ENCODE peak calls at places on chromosomes 11 and 22, in six cellular contexts. One of them, this sample, is unnamed.

GRCh38 chr22:39519681-39520053 is 695 bp upstream of the ATF4 start:
- DNase-seq in HCT116: no peak
- DNase-seq in GM12878: no peak
- DNase-seq in H1: no peak
- DNase-seq in K562: peak
- DNase-seq in HepG2: peak
- DNase-seq in this sample: no peak

GRCh38 chr11:132140056-132140455 is 769.6 kb downstream of the NTM start:
- DNase-seq in HCT116: no peak
- DNase-seq in GM12878: no peak
- DNase-seq in H1: no peak
- DNase-seq in K562: no peak
- DNase-seq in HepG2: no peak
- DNase-seq in this sample: no peak

GRCh38 chr11:126929186-126930085 is 71.1 kb downstream of the KIRREL3 start:
- DNase-seq in HCT116: no peak
- DNase-seq in GM12878: no peak
- DNase-seq in H1: no peak
- DNase-seq in K562: no peak
- DNase-seq in HepG2: no peak
- DNase-seq in this sample: peak

GRCh38 chr11:63892233-63892632 is 24.7 kb downstream of the RCOR2 start:
- DNase-seq in HCT116: no peak
- DNase-seq in GM12878: no peak
- DNase-seq in H1: no peak
- DNase-seq in K562: no peak
- DNase-seq in HepG2: no peak
- DNase-seq in this sample: peak

GRCh38 chr22:43467171-43467570 is 55.4 kb downstream of the MPPED1 start:
- DNase-seq in HCT116: no peak
- DNase-seq in GM12878: no peak
- DNase-seq in H1: no peak
- DNase-seq in K562: no peak
- DNase-seq in HepG2: no peak
- DNase-seq in this sample: no peak

GRCh38 chr22:27799334-27800249 is 2.0 kb downstream of the MN1 start:
- DNase-seq in HCT116: no peak
- DNase-seq in GM12878: no peak
- DNase-seq in H1: no peak
- DNase-seq in K562: no peak
- DNase-seq in HepG2: no peak
- DNase-seq in this sample: no peak

GRCh38 chr11:133249065-133249464 is 283.2 kb downstream of the OPCML start:
- DNase-seq in HCT116: no peak
- DNase-seq in GM12878: no peak
- DNase-seq in H1: no peak
- DNase-seq in K562: no peak
- DNase-seq in HepG2: no peak
- DNase-seq in this sample: no peak

GRCh38 chr11:110818032-110818687 is 105.9 kb upstream of the ARHGAP20 start:
- DNase-seq in HCT116: peak
- DNase-seq in GM12878: no peak
- DNase-seq in H1: no peak
- DNase-seq in K562: no peak
- DNase-seq in HepG2: no peak
- DNase-seq in this sample: peak

GRCh38 chr22:46976130-46976529 is 213.7 kb downstream of the TBC1D22A start:
- DNase-seq in HCT116: no peak
- DNase-seq in GM12878: no peak
- DNase-seq in H1: no peak
- DNase-seq in K562: no peak
- DNase-seq in HepG2: no peak
- DNase-seq in this sample: no peak

GRCh38 chr11:123000721-123001120 is 19.1 kb upstream of the BSX start:
- DNase-seq in HCT116: no peak
- DNase-seq in GM12878: no peak
- DNase-seq in H1: no peak
- DNase-seq in K562: no peak
- DNase-seq in HepG2: no peak
- DNase-seq in this sample: no peak

GRCh38 chr11:129117595-129118350 is 74.4 kb downstream of the ARHGAP32 start:
- DNase-seq in HCT116: peak
- DNase-seq in GM12878: no peak
- DNase-seq in H1: no peak
- DNase-seq in K562: peak
- DNase-seq in HepG2: peak
- DNase-seq in this sample: peak

GRCh38 chr22:42891008-42891407 is 33.9 kb upstream of the ARFGAP3 start:
- DNase-seq in HCT116: no peak
- DNase-seq in GM12878: no peak
- DNase-seq in H1: no peak
- DNase-seq in K562: no peak
- DNase-seq in HepG2: no peak
- DNase-seq in this sample: no peak

GRCh38 chr11:67052891-67053290 is 3.8 kb upstream of the RHOD start:
- DNase-seq in HCT116: no peak
- DNase-seq in GM12878: no peak
- DNase-seq in H1: no peak
- DNase-seq in K562: no peak
- DNase-seq in HepG2: no peak
- DNase-seq in this sample: no peak

GRCh38 chr11:92211576-92212167 is 12.9 kb upstream of the FAT3 start:
- DNase-seq in HCT116: no peak
- DNase-seq in GM12878: no peak
- DNase-seq in H1: no peak
- DNase-seq in K562: no peak
- DNase-seq in HepG2: peak
- DNase-seq in this sample: peak

GRCh38 chr22:50622723-50623327 is 5.1 kb downstream of the ARSA start:
- DNase-seq in HCT116: peak
- DNase-seq in GM12878: no peak
- DNase-seq in H1: no peak
- DNase-seq in K562: no peak
- DNase-seq in HepG2: peak
- DNase-seq in this sample: no peak

GRCh38 chr22:19843107-19843856 is 11.4 kb downstream of the GNB1L start:
- DNase-seq in HCT116: no peak
- DNase-seq in GM12878: no peak
- DNase-seq in H1: no peak
- DNase-seq in K562: peak
- DNase-seq in HepG2: no peak
- DNase-seq in this sample: no peak

GRCh38 chr11:15291885-15292284 is 177.2 kb downstream of the INSC start:
- DNase-seq in HCT116: no peak
- DNase-seq in GM12878: no peak
- DNase-seq in H1: no peak
- DNase-seq in K562: no peak
- DNase-seq in HepG2: no peak
- DNase-seq in this sample: no peak

GRCh38 chr11:62404435-62404834 is 14.4 kb upstream of the SCGB1A1 start:
- DNase-seq in HCT116: no peak
- DNase-seq in GM12878: no peak
- DNase-seq in H1: no peak
- DNase-seq in K562: no peak
- DNase-seq in HepG2: no peak
- DNase-seq in this sample: no peak

GRCh38 chr22:36334081-36334831 is 53.5 kb downstream of the MYH9 start:
- DNase-seq in HCT116: no peak
- DNase-seq in GM12878: no peak
- DNase-seq in H1: no peak
- DNase-seq in K562: peak
- DNase-seq in HepG2: no peak
- DNase-seq in this sample: no peak

GRCh38 chr11:127496165-127496564 is 495.6 kb upstream of the KIRREL3 start:
- DNase-seq in HCT116: no peak
- DNase-seq in GM12878: no peak
- DNase-seq in H1: no peak
- DNase-seq in K562: no peak
- DNase-seq in HepG2: no peak
- DNase-seq in this sample: no peak

GRCh38 chr22:23499845-23500500 is 80.1 kb downstream of the IGLL1 start:
- DNase-seq in HCT116: no peak
- DNase-seq in GM12878: no peak
- DNase-seq in H1: no peak
- DNase-seq in K562: no peak
- DNase-seq in HepG2: no peak
- DNase-seq in this sample: no peak

GRCh38 chr11:5242933-5243844 is 6.5 kb downstream of the HBG1 start:
- DNase-seq in HCT116: no peak
- DNase-seq in GM12878: no peak
- DNase-seq in H1: no peak
- DNase-seq in K562: peak
- DNase-seq in HepG2: no peak
- DNase-seq in this sample: peak

GRCh38 chr11:132115454-132115853 is 745.0 kb downstream of the NTM start:
- DNase-seq in HCT116: no peak
- DNase-seq in GM12878: no peak
- DNase-seq in H1: no peak
- DNase-seq in K562: no peak
- DNase-seq in HepG2: no peak
- DNase-seq in this sample: peak

GRCh38 chr11:67491276-67492068 is 8.6 kb downstream of the AIP start:
- DNase-seq in HCT116: no peak
- DNase-seq in GM12878: no peak
- DNase-seq in H1: no peak
- DNase-seq in K562: no peak
- DNase-seq in HepG2: no peak
- DNase-seq in this sample: no peak

GRCh38 chr11:19525714-19526113 is 186.9 kb upstream of the NAV2 start:
- DNase-seq in HCT116: no peak
- DNase-seq in GM12878: no peak
- DNase-seq in H1: no peak
- DNase-seq in K562: no peak
- DNase-seq in HepG2: no peak
- DNase-seq in this sample: no peak

GRCh38 chr11:119445850-119446249 is 22.9 kb upstream of the THY1 start:
- DNase-seq in HCT116: no peak
- DNase-seq in GM12878: no peak
- DNase-seq in H1: no peak
- DNase-seq in K562: no peak
- DNase-seq in HepG2: no peak
- DNase-seq in this sample: peak
- H2AFZ ChIP-seq in HCT116: no peak
- H2AFZ ChIP-seq in GM12878: no peak
- H2AFZ ChIP-seq in H1: no peak
- H2AFZ ChIP-seq in K562: no peak
- H2AFZ ChIP-seq in HepG2: no peak
- H2AFZ ChIP-seq in this sample: no peak

GRCh38 chr22:25419247-25420113 is 145.0 kb upstream of the GRK3 start:
- DNase-seq in HCT116: no peak
- DNase-seq in GM12878: peak
- DNase-seq in H1: no peak
- DNase-seq in K562: no peak
- DNase-seq in HepG2: peak
- DNase-seq in this sample: peak

GRCh38 chr22:25420471-25420924 is 144.0 kb upstream of the GRK3 start:
- DNase-seq in HCT116: no peak
- DNase-seq in GM12878: no peak
- DNase-seq in H1: no peak
- DNase-seq in K562: no peak
- DNase-seq in HepG2: no peak
- DNase-seq in this sample: no peak

GRCh38 chr22:25420925-25421904 is 143.3 kb upstream of the GRK3 start:
- DNase-seq in HCT116: no peak
- DNase-seq in GM12878: no peak
- DNase-seq in H1: peak
- DNase-seq in K562: no peak
- DNase-seq in HepG2: no peak
- DNase-seq in this sample: no peak

GRCh38 chr22:25413620-25414019 is 150.9 kb upstream of the GRK3 start:
- DNase-seq in HCT116: no peak
- DNase-seq in GM12878: no peak
- DNase-seq in H1: no peak
- DNase-seq in K562: no peak
- DNase-seq in HepG2: no peak
- DNase-seq in this sample: no peak

GRCh38 chr22:25417792-25418191 is 146.7 kb upstream of the GRK3 start:
- DNase-seq in HCT116: no peak
- DNase-seq in GM12878: no peak
- DNase-seq in H1: no peak
- DNase-seq in K562: no peak
- DNase-seq in HepG2: no peak
- DNase-seq in this sample: no peak
- TF ChIP-seq CEBPB in HCT116: no peak
- TF ChIP-seq CEBPB in GM12878: no peak
- TF ChIP-seq CEBPB in H1: no peak
- TF ChIP-seq CEBPB in K562: no peak
- TF ChIP-seq CEBPB in HepG2: no peak
- TF ChIP-seq CEBPB in this sample: no peak

GRCh38 chr22:21887841-21888240 is 20.4 kb upstream of the MAPK1 start:
- DNase-seq in HCT116: no peak
- DNase-seq in GM12878: no peak
- DNase-seq in H1: no peak
- DNase-seq in K562: no peak
- DNase-seq in HepG2: no peak
- DNase-seq in this sample: no peak

GRCh38 chr22:21889251-21889990 is 22.0 kb upstream of the MAPK1 start:
- DNase-seq in HCT116: no peak
- DNase-seq in GM12878: no peak
- DNase-seq in H1: no peak
- DNase-seq in K562: no peak
- DNase-seq in HepG2: no peak
- DNase-seq in this sample: no peak
- H2AFZ ChIP-seq in HCT116: no peak
- H2AFZ ChIP-seq in GM12878: no peak
- H2AFZ ChIP-seq in H1: no peak
- H2AFZ ChIP-seq in K562: no peak
- H2AFZ ChIP-seq in HepG2: no peak
- H2AFZ ChIP-seq in this sample: no peak

DNA sequence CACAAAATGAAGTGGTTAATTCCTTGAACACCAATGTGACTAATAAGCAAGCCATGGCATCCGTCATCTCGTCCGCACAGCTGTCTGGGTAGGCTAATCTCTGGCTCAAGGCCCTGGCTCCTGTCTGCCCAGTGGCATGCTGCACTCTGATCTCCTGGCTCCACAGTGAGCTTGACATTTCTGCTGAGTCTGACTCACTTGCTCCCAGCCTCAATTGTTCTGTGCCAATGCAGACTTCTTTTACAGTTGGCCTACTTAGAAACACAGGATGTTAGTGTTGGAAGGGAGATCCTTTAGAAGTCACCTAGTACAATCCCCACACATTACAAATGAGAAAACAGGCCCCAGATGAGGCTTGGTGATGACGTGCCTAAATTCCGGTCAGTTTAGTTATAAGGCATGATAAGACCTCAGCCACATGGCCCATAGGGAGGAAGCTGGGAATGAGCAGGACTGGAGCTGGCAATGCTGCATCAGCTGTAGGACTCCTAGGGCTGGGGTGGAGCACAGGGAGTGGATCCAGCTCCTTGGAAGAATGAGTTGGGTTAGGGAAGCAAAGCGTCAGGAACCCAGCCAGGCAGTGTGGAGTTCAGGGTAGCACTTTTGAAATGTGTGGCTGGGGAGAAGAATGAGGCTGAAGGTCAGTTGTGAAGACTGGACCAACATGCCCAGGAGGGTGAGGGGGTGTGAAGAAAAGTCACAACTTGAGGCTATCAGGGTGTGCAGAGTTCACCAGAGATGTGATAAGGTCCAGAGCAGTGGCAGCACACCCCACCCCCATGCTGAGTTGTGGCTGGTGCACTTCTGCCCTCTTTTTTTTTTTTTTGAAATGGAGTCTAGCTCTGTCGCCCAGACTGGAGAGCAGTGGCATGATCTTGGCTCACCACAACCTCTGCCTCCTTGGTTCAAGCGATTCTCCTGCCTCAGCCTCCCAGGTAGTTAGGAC is 70.2 kb upstream of the EED start:
- DNase-seq in HCT116: no peak
- DNase-seq in GM12878: no peak
- DNase-seq in H1: no peak
- DNase-seq in K562: peak
- DNase-seq in HepG2: peak
- DNase-seq in this sample: peak
- TF ChIP-seq CEBPB in HCT116: no peak
- TF ChIP-seq CEBPB in GM12878: no peak
- TF ChIP-seq CEBPB in H1: no peak
- TF ChIP-seq CEBPB in K562: no peak
- TF ChIP-seq CEBPB in HepG2: no peak
- TF ChIP-seq CEBPB in this sample: peak